ENCODE peak calls at places on chromosomes 13 and 19, in nine cellular contexts. N is CD4-positive, alpha-beta memory T cell; P is ovary; V is occipital lobe; M is fibroblast of mammary gland; K is HL-60; T is stimulated activated CD4-positive, alpha-beta T cell treated with anti-CD3 and anti-CD28 coated beads, Interleukin-12 subunit alpha, Interleukin-12 subunit beta, amount 100 ng/mL, for 24 hours; R is NCI-H1930; A is NCI-H774. E is an unnamed sample.

GRCh38 chr13:98664047-98664446 is 87.1 kb upstream of the STK24 start:
- DNase-seq in R (no peak), P (no peak), V (no peak), K (no peak), M (peak; percentile 89), N (no peak), T (peak; percentile 59), A (no peak), E (no peak)

GRCh38 chr19:31002852-31003251 is 346.4 kb downstream of the TSHZ3 start:
- DNase-seq in K (no peak), A (no peak), R (no peak), V (no peak), N (no peak), T (no peak), P (no peak), M (no peak), E (no peak)

GRCh38 chr13:111630411-111630810 is 310.0 kb downstream of the TEX29 start:
- DNase-seq in T (no peak), R (no peak), N (no peak), V (no peak), P (no peak), A (peak; percentile 94), M (no peak), K (no peak), E (no peak)

GRCh38 chr13:111961793-111962192 is 105.2 kb upstream of the SOX1 start:
- DNase-seq in A (peak; percentile 38), T (no peak), P (no peak), V (no peak), R (no peak), N (no peak), M (no peak), K (no peak), E (no peak)

GRCh38 chr19:12665281-12665573 is 1.3 kb downstream of the MAN2B1 start:
- DNase-seq in P (no peak), T (peak; percentile 43), N (peak; percentile 54), M (no peak), K (peak; percentile 98), V (no peak), R (no peak), A (no peak), E (no peak)

GRCh38 chr19:17302391-17303166 is 646 bp downstream of the ABHD8 start:
- DNase-seq in R (no peak), V (no peak), N (no peak), T (no peak), P (peak; percentile 71), A (no peak), K (peak; percentile 68), M (no peak), E (no peak)

GRCh38 chr13:111082240-111082639 is 32.9 kb upstream of the ARHGEF7 start:
- DNase-seq in P (no peak), M (no peak), N (no peak), R (no peak), K (no peak), A (no peak), T (no peak), V (no peak), E (no peak)

GRCh38 chr19:6041991-6042421 is 64.1 kb upstream of the RANBP3 start:
- DNase-seq in R (no peak), V (no peak), P (no peak), K (no peak), A (no peak), N (no peak), T (no peak), M (no peak), E (no peak)

GRCh38 chr13:41199061-41199460 is 4.7 kb upstream of the KBTBD7 start:
- DNase-seq in A (no peak), N (no peak), P (no peak), R (no peak), K (no peak), M (no peak), T (no peak), V (no peak), E (no peak)